ENCODE peak calls at places on chromosomes 16 and 17, in eight cellular contexts. S is PC-3; Z is stimulated activated CD8-positive, alpha-beta memory T cell treated with anti-CD3 and anti-CD28 coated beads, Interleukin-4, amount 100 ng/mL, for 1 hour; F is NCI-H526 treated with DMSO at 0.1 percent for 48 hours; B is heart left ventricle; D is activated CD4-positive, alpha-beta T cell treated with anti-CD3 and anti-CD28 coated beads for 36 hours; Y is OCI-M1; C is NB4. N is an unnamed sample.

GRCh38 chr17:32350662-32351418 is 883 bp downstream of the ZNF207 start:
- DNase-seq in B (no peak), Z (no peak), S (peak; percentile 38), F (peak; percentile 50), D (peak; percentile 59), C (peak; percentile 82), Y (peak; percentile 87), N (no peak)

GRCh38 chr17:81196505-81197408 is 26.0 kb downstream of the CEP131 start:
- DNase-seq in C (no peak), Y (no peak), S (no peak), F (no peak), Z (no peak), B (no peak), D (no peak), N (no peak)

GRCh38 chr16:65837431-65837986 is 529.0 kb upstream of the CDH5 start:
- DNase-seq in S (no peak), C (peak; percentile 76), Y (no peak), F (no peak), D (no peak), B (no peak), Z (no peak), N (no peak)

GRCh38 chr17:45942284-45942683 is 47.9 kb downstream of the MAPT start:
- DNase-seq in C (no peak), B (peak; percentile 90), S (no peak), Y (no peak), D (no peak), Z (no peak), F (no peak), N (no peak)

GRCh38 chr17:17303847-17304490 is 796 bp downstream of the NT5M start:
- DNase-seq in C (no peak), S (no peak), Y (peak; percentile 61), Z (no peak), B (no peak), D (no peak), F (no peak), N (no peak)

GRCh38 chr17:48074322-48075054 is 26.3 kb downstream of the NFE2L1 start:
- DNase-seq in B (peak; percentile 74), Z (peak; percentile 38), S (peak; percentile 95), F (peak; percentile 52), C (peak; percentile 69), Y (peak; percentile 91), D (peak; percentile 86), N (peak; percentile 63)

GRCh38 chr16:15942901-15943690 is 6.3 kb upstream of the ABCC1 start:
- DNase-seq in F (no peak), C (peak; percentile 66), D (no peak), Z (no peak), B (no peak), S (no peak), Y (peak; percentile 86), N (peak; percentile 51)

GRCh38 chr16:4689864-4690704 is 3.3 kb upstream of the NUDT16L1 start:
- DNase-seq in D (no peak), F (no peak), C (peak; percentile 8), Z (no peak), S (no peak), B (no peak), Y (no peak), N (no peak)

GRCh38 chr17:42819939-42820535 is 4.0 kb downstream of the BECN1 start:
- DNase-seq in Z (peak; percentile 19), Y (peak; percentile 80), C (peak; percentile 75), B (peak; percentile 50), D (peak; percentile 86), F (peak; percentile 16), S (peak; percentile 69), N (peak; percentile 47)

GRCh38 chr16:72131036-72131435 is 37.4 kb downstream of the DHX38 start:
- DNase-seq in Z (no peak), B (no peak), Y (no peak), D (no peak), F (no peak), S (no peak), C (no peak), N (no peak)

GRCh38 chr16:80027007-80027965 is 426.7 kb upstream of the MAF start:
- DNase-seq in D (peak; percentile 81), B (peak; percentile 50), Y (peak; percentile 56), C (peak; percentile 86), S (peak; percentile 86), Z (peak; percentile 2), F (no peak), N (no peak)

GRCh38 chr17:7572338-7572587 is 7.2 kb upstream of the CD68 start:
- DNase-seq in F (no peak), D (no peak), Y (no peak), Z (no peak), S (no peak), B (no peak), C (no peak), N (no peak)

GRCh38 chr16:67169642-67170167 is 633 bp upstream of the NOL3 start:
- DNase-seq in B (peak; percentile 72), C (peak; percentile 60), D (peak; percentile 71), Z (no peak), Y (peak; percentile 69), F (no peak), S (no peak), N (no peak)

GRCh38 chr16:30018731-30019158 is 4.3 kb upstream of the C16orf92 start:
- DNase-seq in C (no peak), Z (no peak), D (no peak), S (peak; percentile 49), B (no peak), Y (no peak), F (no peak), N (no peak)

GRCh38 chr16:13510425-13511151 is 409.4 kb upstream of the ERCC4 start:
- DNase-seq in Y (peak; percentile 2), B (no peak), D (no peak), Z (no peak), F (peak; percentile 10), S (peak; percentile 4), C (peak; percentile 7), N (no peak)

GRCh38 chr17:45936610-45937009 is 42.3 kb downstream of the MAPT start:
- DNase-seq in C (no peak), B (no peak), Z (no peak), Y (no peak), S (no peak), F (no peak), D (no peak), N (no peak)

GRCh38 chr17:2084129-2084765 is 29.3 kb downstream of the HIC1 start:
- DNase-seq in D (no peak), S (peak; percentile 67), Y (no peak), F (no peak), Z (no peak), C (no peak), B (peak; percentile 84), N (no peak)

GRCh38 chr16:20740007-20740883 is 1.4 kb downstream of the THUMPD1 start:
- DNase-seq in C (peak; percentile 36), S (peak; percentile 37), Y (peak; percentile 77), F (no peak), D (peak; percentile 47), B (no peak), Z (no peak), N (peak; percentile 22)

GRCh38 chr17:10739341-10739905 is 9.6 kb upstream of the TMEM220 start:
- DNase-seq in B (no peak), F (no peak), Z (no peak), C (no peak), Y (no peak), S (no peak), D (no peak), N (no peak)

GRCh38 chr16:1485847-1486496 is 2.8 kb downstream of the PTX4 start:
- DNase-seq in Z (no peak), F (no peak), S (no peak), D (no peak), Y (no peak), B (no peak), C (no peak), N (no peak)

GRCh38 chr17:48576479-48577309 is 1.5 kb downstream of the HOXB4 start:
- DNase-seq in C (no peak), D (no peak), Y (peak; percentile 82), S (peak; percentile 60), F (no peak), Z (no peak), B (no peak), N (no peak)

N was measured in naive B cell.